ENCODE peak calls at places on chromosome 18, in ten cellular contexts. K, N, J, S, D, F, U, Z, H and B are unnamed samples.

GRCh38 chr18:25896956-25897355 is 193.5 kb downstream of the SS18 start:
- DNase-seq in K (no peak), N (no peak), J (no peak), S (no peak), D (no peak), F (no peak), U (no peak), Z (no peak), H (peak; percentile 43), B (no peak)

GRCh38 chr18:75211721-75212625 is 1.4 kb downstream of the TSHZ1 start:
- DNase-seq in K (no peak), N (peak; percentile 9), J (peak; percentile 62), S (peak; percentile 63), D (peak; percentile 57), F (peak; percentile 37), U (peak; percentile 33), Z (no peak), H (peak; percentile 48), B (peak; percentile 54)

GRCh38 chr18:58148954-58149471 is 105.0 kb downstream of the NEDD4L start:
- DNase-seq in K (no peak), N (no peak), J (no peak), S (no peak), D (no peak), F (no peak), U (no peak), Z (peak; percentile 62), H (no peak), B (no peak)

GRCh38 chr18:27780061-27780740 is 396.7 kb downstream of the CDH2 start:
- DNase-seq in K (no peak), N (no peak), J (peak; percentile 30), S (no peak), D (no peak), F (no peak), U (no peak), Z (no peak), H (no peak), B (no peak)

GRCh38 chr18:58109251-58109650 is 65.2 kb downstream of the NEDD4L start:
- DNase-seq in K (no peak), N (no peak), J (no peak), S (no peak), D (no peak), F (no peak), U (no peak), Z (no peak), H (no peak), B (no peak)

GRCh38 chr18:36662000-36662399 is 166.8 kb downstream of the TPGS2 start:
- DNase-seq in K (no peak), N (no peak), J (peak; percentile 9), S (peak; percentile 53), D (no peak), F (peak; percentile 6), U (no peak), Z (no peak), H (peak; percentile 57), B (no peak)

GRCh38 chr18:47249602-47250001 is 1.9 kb downstream of the SKOR2 start:
- DNase-seq in K (no peak), N (no peak), J (no peak), S (no peak), D (no peak), F (no peak), U (no peak), Z (no peak), H (no peak), B (no peak)

GRCh38 chr18:80109676-80110078 is 615 bp downstream of the ADNP2 start:
- DNase-seq in K (no peak), N (no peak), J (peak; percentile 53), S (peak; percentile 63), D (peak; percentile 37), F (peak; percentile 11), U (peak; percentile 26), Z (peak; percentile 6), H (peak; percentile 75), B (peak; percentile 74)

GRCh38 chr18:59453468-59453961 is 94.5 kb upstream of the LMAN1 start:
- DNase-seq in K (no peak), N (no peak), J (peak; percentile 7), S (no peak), D (no peak), F (no peak), U (no peak), Z (no peak), H (no peak), B (no peak)

GRCh38 chr18:75276813-75277628 is 66.4 kb downstream of the TSHZ1 start:
- DNase-seq in K (no peak), N (no peak), J (peak; percentile 64), S (no peak), D (no peak), F (no peak), U (no peak), Z (no peak), H (no peak), B (no peak)

GRCh38 chr18:78994531-78994930 is 14.9 kb downstream of the SALL3 start:
- DNase-seq in K (no peak), N (no peak), J (no peak), S (no peak), D (no peak), F (no peak), U (no peak), Z (no peak), H (no peak), B (no peak)

DNA sequence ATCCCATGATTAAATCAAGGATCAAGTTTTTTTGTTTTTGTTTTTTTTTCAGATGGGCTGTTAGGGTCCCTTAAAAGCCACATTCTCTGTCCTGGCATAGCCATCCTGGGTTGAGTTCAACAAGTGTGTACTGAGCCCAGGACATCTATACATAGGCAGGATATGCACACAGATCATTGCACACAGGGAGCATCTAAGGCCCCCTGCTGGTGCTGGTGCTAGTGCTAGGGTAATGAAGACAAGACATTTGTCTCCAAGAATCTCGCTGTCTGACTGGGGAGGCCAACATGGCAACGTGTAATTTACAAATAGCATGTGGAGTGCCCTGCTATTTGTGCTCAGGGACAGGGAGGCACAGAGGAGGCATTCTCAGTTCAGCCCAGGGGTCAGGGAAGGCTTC is 124.5 kb downstream of the VAPA start:
- DNase-seq in K (no peak), N (no peak), J (no peak), S (no peak), D (no peak), F (no peak), U (no peak), Z (no peak), H (no peak), B (no peak)
- TF ChIP-seq CTCF in K (no peak), N (no peak), J (no peak), S (no peak), D (no peak), F (no peak), U (no peak), Z (no peak), H (no peak), B (no peak)

DNA sequence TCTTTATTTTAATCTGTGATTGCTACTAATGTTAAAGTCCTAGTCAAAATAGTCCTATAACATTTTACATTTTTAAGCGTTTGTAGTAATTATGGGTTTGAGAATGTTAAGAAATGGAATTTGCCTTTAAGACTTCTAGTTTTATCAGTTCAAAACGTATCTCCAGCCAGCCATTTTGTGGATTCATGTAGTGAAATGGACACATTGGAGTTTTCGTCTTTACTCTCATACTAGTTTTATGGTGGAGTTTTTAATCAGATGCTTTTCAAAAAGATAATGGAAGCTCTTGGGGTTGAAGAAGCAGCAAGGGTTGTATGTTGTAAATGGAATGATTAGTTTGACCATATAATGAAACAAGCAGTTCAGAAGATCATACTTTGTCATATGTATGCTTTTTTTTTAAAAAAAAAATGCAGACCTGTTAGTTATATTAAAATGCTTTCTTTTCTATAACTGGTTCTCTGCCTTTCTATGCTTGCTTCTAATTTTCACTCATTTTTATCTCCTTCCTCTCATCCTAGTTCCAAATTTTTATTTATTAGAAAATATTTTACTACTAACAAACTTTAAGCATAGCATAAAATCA is 16.6 kb downstream of the VAPA start:
- DNase-seq in K (no peak), N (no peak), J (no peak), S (no peak), D (no peak), F (no peak), U (no peak), Z (no peak), H (no peak), B (no peak)
- TF ChIP-seq CTCF in K (no peak), N (no peak), J (no peak), S (no peak), D (no peak), F (no peak), U (no peak), Z (no peak), H (no peak), B (no peak)

GRCh38 chr18:55763298-55763697 is 175.3 kb upstream of the TCF4 start:
- DNase-seq in K (no peak), N (no peak), J (peak; percentile 52), S (no peak), D (no peak), F (peak; percentile 28), U (no peak), Z (no peak), H (no peak), B (no peak)
- TF ChIP-seq CTCF in K (no peak), N (no peak), J (no peak), S (no peak), D (no peak), F (no peak), U (no peak), Z (no peak), H (no peak), B (no peak)

GRCh38 chr18:13826209-13826608 is 2.3 kb downstream of the MC5R start:
- DNase-seq in K (no peak), N (no peak), J (no peak), S (no peak), D (no peak), F (no peak), U (no peak), Z (no peak), H (no peak), B (no peak)

GRCh38 chr18:13835202-13835601 is 11.3 kb downstream of the MC5R start:
- DNase-seq in K (no peak), N (no peak), J (no peak), S (no peak), D (no peak), F (no peak), U (no peak), Z (no peak), H (peak; percentile 22), B (no peak)

GRCh38 chr18:13836559-13836958 is 12.6 kb downstream of the MC5R start:
- DNase-seq in K (no peak), N (no peak), J (no peak), S (no peak), D (no peak), F (peak; percentile 17), U (no peak), Z (no peak), H (no peak), B (no peak)

GRCh38 chr18:13834501-13835015 is 10.6 kb downstream of the MC5R start:
- DNase-seq in K (no peak), N (no peak), J (no peak), S (no peak), D (no peak), F (no peak), U (no peak), Z (no peak), H (no peak), B (no peak)

DNA sequence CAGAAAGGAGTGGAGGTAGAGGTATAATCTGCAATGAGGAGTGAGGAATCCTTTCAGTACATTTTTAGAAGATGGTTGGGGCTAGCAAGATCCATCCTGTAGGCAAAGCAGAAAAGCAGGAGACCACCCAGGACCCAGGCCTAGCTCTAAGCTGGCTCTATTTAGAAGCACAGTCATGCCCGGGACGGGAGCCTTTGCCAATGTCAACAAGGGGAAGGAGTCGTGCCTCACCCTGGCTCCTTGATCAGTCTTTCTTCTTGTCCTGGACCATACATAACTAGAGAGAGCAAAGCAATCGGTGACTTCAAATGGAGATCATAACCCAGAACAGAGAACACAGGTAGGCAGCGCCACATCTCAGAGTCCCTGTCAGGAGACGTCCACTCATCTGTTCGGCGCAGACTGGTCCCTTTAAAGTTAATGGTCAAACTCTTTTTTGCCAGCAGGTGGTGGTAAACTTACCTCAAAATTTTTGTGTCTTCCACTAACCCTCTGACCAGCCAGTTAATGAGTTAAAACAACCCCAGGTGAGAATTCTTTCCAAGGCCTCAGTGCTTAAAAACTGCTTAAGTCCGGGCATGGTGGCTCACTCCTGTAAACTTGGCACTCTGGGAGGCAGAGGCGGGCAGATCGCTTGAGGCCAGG is 8.0 kb downstream of the MC5R start:
- DNase-seq in K (no peak), N (no peak), J (no peak), S (no peak), D (no peak), F (no peak), U (no peak), Z (no peak), H (peak; percentile 35), B (peak; percentile 51)
- TF ChIP-seq CTCF in K (no peak), N (no peak), J (no peak), S (no peak), D (no peak), F (no peak), U (no peak), Z (peak; percentile 13), H (peak; percentile 49), B (peak; percentile 23)